ENCODE peak calls at places on chromosomes 16 and 17, in seven cellular contexts. One of them, this sample, is unnamed.

GRCh38 chr17:4261452-4261851 is 2.3 kb downstream of the ANKFY1 start:
- DNase-seq in endothelial cell of umbilical vein: no peak
- DNase-seq in cardiac fibroblast: no peak
- DNase-seq in CD8-positive, alpha-beta T cell: no peak
- DNase-seq in neural crest cell: no peak
- DNase-seq in keratinocyte: no peak
- DNase-seq in A549: no peak
- DNase-seq in this sample: no peak

GRCh38 chr16:15607700-15608396 is 35.1 kb downstream of the MARF1 start:
- DNase-seq in endothelial cell of umbilical vein: no peak
- DNase-seq in cardiac fibroblast: peak
- DNase-seq in CD8-positive, alpha-beta T cell: no peak
- DNase-seq in neural crest cell: no peak
- DNase-seq in keratinocyte: no peak
- DNase-seq in A549: no peak
- DNase-seq in this sample: no peak

GRCh38 chr16:69179255-69180010 is 7.5 kb upstream of the SNTB2 start:
- DNase-seq in endothelial cell of umbilical vein: peak
- DNase-seq in cardiac fibroblast: peak
- DNase-seq in CD8-positive, alpha-beta T cell: no peak
- DNase-seq in neural crest cell: no peak
- DNase-seq in keratinocyte: no peak
- DNase-seq in A549: no peak
- DNase-seq in this sample: no peak

GRCh38 chr17:75319818-75320691 is 30.8 kb upstream of the SLC25A19 start:
- DNase-seq in endothelial cell of umbilical vein: no peak
- DNase-seq in cardiac fibroblast: peak
- DNase-seq in CD8-positive, alpha-beta T cell: no peak
- DNase-seq in neural crest cell: no peak
- DNase-seq in keratinocyte: no peak
- DNase-seq in A549: no peak
- DNase-seq in this sample: peak

GRCh38 chr17:42027961-42028790 is 8.3 kb downstream of the NKIRAS2 start:
- DNase-seq in endothelial cell of umbilical vein: no peak
- DNase-seq in cardiac fibroblast: no peak
- DNase-seq in CD8-positive, alpha-beta T cell: no peak
- DNase-seq in neural crest cell: no peak
- DNase-seq in keratinocyte: no peak
- DNase-seq in A549: peak
- DNase-seq in this sample: no peak

GRCh38 chr16:14029658-14030057 is 41.5 kb upstream of the MRTFB start:
- DNase-seq in endothelial cell of umbilical vein: no peak
- DNase-seq in cardiac fibroblast: no peak
- DNase-seq in CD8-positive, alpha-beta T cell: no peak
- DNase-seq in neural crest cell: no peak
- DNase-seq in keratinocyte: no peak
- DNase-seq in A549: no peak
- DNase-seq in this sample: no peak

GRCh38 chr17:83099570-83100181 is 20.3 kb downstream of the METRNL start:
- DNase-seq in endothelial cell of umbilical vein: no peak
- DNase-seq in cardiac fibroblast: peak
- DNase-seq in CD8-positive, alpha-beta T cell: no peak
- DNase-seq in neural crest cell: no peak
- DNase-seq in keratinocyte: no peak
- DNase-seq in A549: no peak
- DNase-seq in this sample: no peak

GRCh38 chr16:17335826-17336492 is 134.8 kb downstream of the XYLT1 start:
- DNase-seq in endothelial cell of umbilical vein: no peak
- DNase-seq in cardiac fibroblast: peak
- DNase-seq in CD8-positive, alpha-beta T cell: no peak
- DNase-seq in neural crest cell: no peak
- DNase-seq in keratinocyte: no peak
- DNase-seq in A549: no peak
- DNase-seq in this sample: no peak

GRCh38 chr17:32570081-32570396 is 83.2 kb downstream of the CDK5R1 start:
- DNase-seq in endothelial cell of umbilical vein: no peak
- DNase-seq in cardiac fibroblast: no peak
- DNase-seq in CD8-positive, alpha-beta T cell: no peak
- DNase-seq in neural crest cell: no peak
- DNase-seq in keratinocyte: no peak
- DNase-seq in A549: no peak
- DNase-seq in this sample: no peak

GRCh38 chr16:626787-627457 is 3.9 kb upstream of the WFIKKN1 start:
- DNase-seq in endothelial cell of umbilical vein: peak
- DNase-seq in cardiac fibroblast: peak
- DNase-seq in CD8-positive, alpha-beta T cell: no peak
- DNase-seq in neural crest cell: no peak
- DNase-seq in keratinocyte: peak
- DNase-seq in A549: peak
- DNase-seq in this sample: no peak

GRCh38 chr17:76461765-76462555 is 5.4 kb upstream of the AANAT start:
- DNase-seq in endothelial cell of umbilical vein: no peak
- DNase-seq in cardiac fibroblast: peak
- DNase-seq in CD8-positive, alpha-beta T cell: no peak
- DNase-seq in neural crest cell: no peak
- DNase-seq in keratinocyte: no peak
- DNase-seq in A549: no peak
- DNase-seq in this sample: no peak

GRCh38 chr17:35069311-35069710 is 5.8 kb upstream of the RFFL start:
- DNase-seq in endothelial cell of umbilical vein: no peak
- DNase-seq in cardiac fibroblast: peak
- DNase-seq in CD8-positive, alpha-beta T cell: no peak
- DNase-seq in neural crest cell: no peak
- DNase-seq in keratinocyte: no peak
- DNase-seq in A549: no peak
- DNase-seq in this sample: no peak

GRCh38 chr17:382644-383533 is 30.3 kb upstream of the RPH3AL start:
- DNase-seq in endothelial cell of umbilical vein: no peak
- DNase-seq in cardiac fibroblast: peak
- DNase-seq in CD8-positive, alpha-beta T cell: no peak
- DNase-seq in neural crest cell: peak
- DNase-seq in keratinocyte: no peak
- DNase-seq in A549: peak
- DNase-seq in this sample: no peak

GRCh38 chr17:10125761-10126553 is 72.4 kb downstream of the GAS7 start:
- DNase-seq in endothelial cell of umbilical vein: no peak
- DNase-seq in cardiac fibroblast: peak
- DNase-seq in CD8-positive, alpha-beta T cell: no peak
- DNase-seq in neural crest cell: no peak
- DNase-seq in keratinocyte: no peak
- DNase-seq in A549: no peak
- DNase-seq in this sample: no peak

GRCh38 chr16:65991149-65991701 is 375.3 kb upstream of the CDH5 start:
- DNase-seq in endothelial cell of umbilical vein: no peak
- DNase-seq in cardiac fibroblast: no peak
- DNase-seq in CD8-positive, alpha-beta T cell: no peak
- DNase-seq in neural crest cell: no peak
- DNase-seq in keratinocyte: no peak
- DNase-seq in A549: no peak
- DNase-seq in this sample: no peak

GRCh38 chr17:20930065-20930760 is 112.6 kb downstream of the USP22 start:
- DNase-seq in endothelial cell of umbilical vein: no peak
- DNase-seq in cardiac fibroblast: peak
- DNase-seq in CD8-positive, alpha-beta T cell: no peak
- DNase-seq in neural crest cell: no peak
- DNase-seq in keratinocyte: no peak
- DNase-seq in A549: no peak
- DNase-seq in this sample: no peak

GRCh38 chr16:55263271-55264250 is 60.4 kb upstream of the IRX6 start:
- DNase-seq in endothelial cell of umbilical vein: no peak
- DNase-seq in cardiac fibroblast: no peak
- DNase-seq in CD8-positive, alpha-beta T cell: no peak
- DNase-seq in neural crest cell: no peak
- DNase-seq in keratinocyte: no peak
- DNase-seq in A549: no peak
- DNase-seq in this sample: no peak

GRCh38 chr17:79842136-79842655 is 3.0 kb upstream of the CBX4 start:
- DNase-seq in endothelial cell of umbilical vein: no peak
- DNase-seq in cardiac fibroblast: no peak
- DNase-seq in CD8-positive, alpha-beta T cell: no peak
- DNase-seq in neural crest cell: no peak
- DNase-seq in keratinocyte: no peak
- DNase-seq in A549: no peak
- DNase-seq in this sample: no peak

GRCh38 chr17:79843475-79843916 is 4.3 kb upstream of the CBX4 start:
- DNase-seq in endothelial cell of umbilical vein: no peak
- DNase-seq in cardiac fibroblast: no peak
- DNase-seq in CD8-positive, alpha-beta T cell: no peak
- DNase-seq in neural crest cell: no peak
- DNase-seq in keratinocyte: no peak
- DNase-seq in A549: no peak
- DNase-seq in this sample: peak

GRCh38 chr17:79841369-79842135 is 2.3 kb upstream of the CBX4 start:
- DNase-seq in endothelial cell of umbilical vein: no peak
- DNase-seq in cardiac fibroblast: no peak
- DNase-seq in CD8-positive, alpha-beta T cell: no peak
- DNase-seq in neural crest cell: no peak
- DNase-seq in keratinocyte: no peak
- DNase-seq in A549: no peak
- DNase-seq in this sample: no peak

GRCh38 chr17:79843917-79844815 is 4.9 kb upstream of the CBX4 start:
- DNase-seq in endothelial cell of umbilical vein: peak
- DNase-seq in cardiac fibroblast: peak
- DNase-seq in CD8-positive, alpha-beta T cell: no peak
- DNase-seq in neural crest cell: peak
- DNase-seq in keratinocyte: no peak
- DNase-seq in A549: peak
- DNase-seq in this sample: no peak

GRCh38 chr17:79842656-79843474 is 3.6 kb upstream of the CBX4 start:
- DNase-seq in endothelial cell of umbilical vein: peak
- DNase-seq in cardiac fibroblast: no peak
- DNase-seq in CD8-positive, alpha-beta T cell: no peak
- DNase-seq in neural crest cell: peak
- DNase-seq in keratinocyte: no peak
- DNase-seq in A549: no peak
- DNase-seq in this sample: peak
- TF ChIP-seq CTCF in endothelial cell of umbilical vein: no peak
- TF ChIP-seq CTCF in cardiac fibroblast: no peak
- TF ChIP-seq CTCF in CD8-positive, alpha-beta T cell: no peak
- TF ChIP-seq CTCF in neural crest cell: no peak
- TF ChIP-seq CTCF in keratinocyte: no peak
- TF ChIP-seq CTCF in A549: no peak
- TF ChIP-seq CTCF in this sample: peak

DNA sequence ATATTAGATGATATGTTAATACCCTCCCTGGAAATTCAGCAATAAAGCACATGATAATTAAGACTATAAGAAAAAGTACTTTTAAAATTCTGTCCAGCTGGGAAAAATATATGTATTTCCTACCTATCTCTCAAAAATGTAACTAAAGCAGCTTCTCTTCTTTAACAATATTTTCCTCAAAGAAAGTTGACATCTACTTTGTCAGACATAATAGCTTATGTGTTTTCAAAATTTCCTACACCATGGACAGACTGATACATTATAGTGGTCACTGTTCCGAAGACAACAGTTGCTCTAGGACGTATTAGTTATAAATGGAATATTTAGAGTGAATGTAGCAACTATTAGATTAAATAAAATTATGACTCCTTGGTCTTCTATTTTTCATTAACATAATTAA is 131.4 kb upstream of the NACA2 start:
- DNase-seq in endothelial cell of umbilical vein: no peak
- DNase-seq in cardiac fibroblast: no peak
- DNase-seq in CD8-positive, alpha-beta T cell: no peak
- DNase-seq in neural crest cell: no peak
- DNase-seq in keratinocyte: no peak
- DNase-seq in A549: no peak
- DNase-seq in this sample: no peak
- TF ChIP-seq CTCF in endothelial cell of umbilical vein: no peak
- TF ChIP-seq CTCF in cardiac fibroblast: no peak
- TF ChIP-seq CTCF in CD8-positive, alpha-beta T cell: no peak
- TF ChIP-seq CTCF in neural crest cell: no peak
- TF ChIP-seq CTCF in keratinocyte: no peak
- TF ChIP-seq CTCF in A549: no peak
- TF ChIP-seq CTCF in this sample: no peak

GRCh38 chr16:77190478-77191258 is at the start of gene MON1B:
- DNase-seq in endothelial cell of umbilical vein: peak
- DNase-seq in cardiac fibroblast: peak
- DNase-seq in CD8-positive, alpha-beta T cell: peak
- DNase-seq in neural crest cell: peak
- DNase-seq in keratinocyte: peak
- DNase-seq in A549: peak
- DNase-seq in this sample: peak
- TF ChIP-seq CTCF in endothelial cell of umbilical vein: no peak
- TF ChIP-seq CTCF in cardiac fibroblast: peak
- TF ChIP-seq CTCF in CD8-positive, alpha-beta T cell: no peak
- TF ChIP-seq CTCF in neural crest cell: peak
- TF ChIP-seq CTCF in keratinocyte: no peak
- TF ChIP-seq CTCF in A549: no peak
- TF ChIP-seq CTCF in this sample: no peak

DNA sequence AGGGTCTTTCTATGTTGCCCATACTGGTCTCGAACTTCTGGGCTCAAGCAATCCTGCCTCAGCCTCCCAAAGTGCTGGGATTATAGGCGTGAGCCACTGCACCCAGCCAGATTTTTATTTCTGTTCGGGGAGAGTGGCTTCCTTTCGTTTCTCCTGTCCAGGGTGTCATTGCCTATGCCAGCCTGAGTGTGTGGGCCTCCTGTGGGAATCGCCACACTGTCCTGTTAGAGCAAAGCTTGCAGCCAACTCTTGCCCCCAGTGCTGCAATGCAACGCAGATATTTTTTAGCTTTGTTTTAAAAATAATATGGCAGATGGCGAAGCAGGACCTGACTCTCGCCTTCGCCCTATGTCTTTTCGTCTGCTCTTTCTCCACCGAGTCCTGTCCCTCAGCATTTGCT is 395.0 kb downstream of the SNX29 start:
- DNase-seq in endothelial cell of umbilical vein: no peak
- DNase-seq in cardiac fibroblast: no peak
- DNase-seq in CD8-positive, alpha-beta T cell: no peak
- DNase-seq in neural crest cell: no peak
- DNase-seq in keratinocyte: no peak
- DNase-seq in A549: no peak
- DNase-seq in this sample: no peak
- TF ChIP-seq CTCF in endothelial cell of umbilical vein: no peak
- TF ChIP-seq CTCF in cardiac fibroblast: no peak
- TF ChIP-seq CTCF in CD8-positive, alpha-beta T cell: no peak
- TF ChIP-seq CTCF in neural crest cell: no peak
- TF ChIP-seq CTCF in keratinocyte: no peak
- TF ChIP-seq CTCF in A549: no peak
- TF ChIP-seq CTCF in this sample: no peak

GRCh38 chr16:30533146-30533522 is 1.5 kb downstream of the ZNF747 start:
- DNase-seq in endothelial cell of umbilical vein: no peak
- DNase-seq in cardiac fibroblast: no peak
- DNase-seq in CD8-positive, alpha-beta T cell: no peak
- DNase-seq in neural crest cell: no peak
- DNase-seq in keratinocyte: no peak
- DNase-seq in A549: no peak
- DNase-seq in this sample: no peak

GRCh38 chr16:30533748-30534367 is 800 bp downstream of the ZNF747 start:
- DNase-seq in endothelial cell of umbilical vein: no peak
- DNase-seq in cardiac fibroblast: no peak
- DNase-seq in CD8-positive, alpha-beta T cell: no peak
- DNase-seq in neural crest cell: no peak
- DNase-seq in keratinocyte: no peak
- DNase-seq in A549: no peak
- DNase-seq in this sample: no peak

GRCh38 chr16:30535106-30535776 is 583 bp upstream of the ZNF747 start:
- DNase-seq in endothelial cell of umbilical vein: no peak
- DNase-seq in cardiac fibroblast: peak
- DNase-seq in CD8-positive, alpha-beta T cell: no peak
- DNase-seq in neural crest cell: no peak
- DNase-seq in keratinocyte: no peak
- DNase-seq in A549: no peak
- DNase-seq in this sample: no peak

GRCh38 chr16:30534368-30535105 is at the start of gene ZNF747:
- DNase-seq in endothelial cell of umbilical vein: peak
- DNase-seq in cardiac fibroblast: peak
- DNase-seq in CD8-positive, alpha-beta T cell: peak
- DNase-seq in neural crest cell: peak
- DNase-seq in keratinocyte: no peak
- DNase-seq in A549: peak
- DNase-seq in this sample: peak

GRCh38 chr16:30535777-30536190 is 1.1 kb upstream of the ZNF747 start:
- DNase-seq in endothelial cell of umbilical vein: peak
- DNase-seq in cardiac fibroblast: peak
- DNase-seq in CD8-positive, alpha-beta T cell: peak
- DNase-seq in neural crest cell: peak
- DNase-seq in keratinocyte: no peak
- DNase-seq in A549: no peak
- DNase-seq in this sample: peak
- TF ChIP-seq CTCF in endothelial cell of umbilical vein: peak
- TF ChIP-seq CTCF in cardiac fibroblast: peak
- TF ChIP-seq CTCF in CD8-positive, alpha-beta T cell: peak
- TF ChIP-seq CTCF in neural crest cell: peak
- TF ChIP-seq CTCF in keratinocyte: peak
- TF ChIP-seq CTCF in A549: no peak
- TF ChIP-seq CTCF in this sample: peak